ENCODE peak calls at places on chromosomes 1 and 21, in nine cellular contexts. A is effector memory CD4-positive, alpha-beta T cell; W is ascending aorta; F is HAP-1; Q is naive thymus-derived CD4-positive, alpha-beta T cell; G is CD8-positive, alpha-beta memory T cell; C is ovary; V is IMR-90; I is body of pancreas. O is an unnamed sample.

GRCh38 chr1:228887956-228888355 is 152.7 kb downstream of the RHOU start:
- DNase-seq in F (no peak), V (no peak), C (no peak), I (no peak), G (no peak), Q (no peak), A (no peak), W (no peak), O (no peak)

GRCh38 chr1:162177126-162177525 is 107.6 kb downstream of the NOS1AP start:
- DNase-seq in W (no peak), C (no peak), I (no peak), G (no peak), V (no peak), F (peak; percentile 11), Q (no peak), A (no peak), O (peak; percentile 29)

GRCh38 chr1:180953791-180954721 is 41.4 kb downstream of the KIAA1614 start:
- DNase-seq in W (no peak), Q (peak; percentile 61), I (peak; percentile 78), C (peak; percentile 85), V (peak; percentile 12), F (no peak), A (peak; percentile 42), G (peak; percentile 50), O (no peak)

GRCh38 chr21:26011292-26011940 is 159.2 kb downstream of the APP start:
- DNase-seq in C (no peak), V (no peak), F (no peak), I (no peak), A (no peak), W (no peak), Q (no peak), G (no peak), O (no peak)

GRCh38 chr1:40664167-40664537 is 1.3 kb downstream of the RIMS3 start:
- DNase-seq in G (no peak), F (no peak), A (no peak), Q (no peak), C (no peak), V (no peak), W (no peak), I (no peak), O (no peak)

GRCh38 chr1:168555521-168556046 is 11.8 kb upstream of the XCL2 start:
- DNase-seq in I (no peak), V (no peak), C (no peak), G (no peak), A (no peak), Q (no peak), W (no peak), F (no peak), O (no peak)

GRCh38 chr1:197224160-197224559 is 43.9 kb upstream of the CRB1 start:
- DNase-seq in A (no peak), F (no peak), G (no peak), W (no peak), V (no peak), C (no peak), Q (no peak), I (no peak), O (no peak)

GRCh38 chr1:101953623-101954022 is 43.1 kb downstream of the OLFM3 start:
- DNase-seq in C (no peak), F (no peak), I (no peak), V (no peak), Q (no peak), A (no peak), G (no peak), W (no peak), O (no peak)

GRCh38 chr1:60287536-60287935 is 214.0 kb upstream of the C1orf87 start:
- DNase-seq in A (no peak), Q (no peak), W (no peak), I (no peak), G (no peak), F (no peak), C (no peak), V (no peak), O (no peak)

GRCh38 chr1:219542828-219543518 is 69.9 kb downstream of the ZC3H11B start:
- DNase-seq in V (peak; percentile 61), G (no peak), A (no peak), Q (no peak), I (no peak), F (no peak), W (no peak), C (no peak), O (no peak)

GRCh38 chr1:233304489-233305102 is 9.1 kb upstream of the PCNX2 start:
- DNase-seq in A (no peak), C (no peak), I (no peak), F (no peak), Q (no peak), V (peak; percentile 30), G (no peak), W (no peak), O (peak; percentile 58)

GRCh38 chr1:26284597-26285351 is 4.9 kb downstream of the SH3BGRL3 start:
- DNase-seq in Q (peak; percentile 60), G (peak; percentile 88), I (peak; percentile 86), A (peak; percentile 90), C (no peak), W (peak; percentile 77), V (peak; percentile 97), F (peak; percentile 80), O (peak; percentile 91)

GRCh38 chr1:192608671-192609070 is 27.3 kb upstream of the RGS13 start:
- DNase-seq in V (no peak), W (no peak), I (no peak), C (no peak), F (no peak), G (no peak), A (no peak), Q (no peak), O (no peak)

GRCh38 chr21:42852925-42853570 is 26.3 kb downstream of the WDR4 start:
- DNase-seq in F (no peak), C (no peak), Q (no peak), V (no peak), W (no peak), G (no peak), I (no peak), A (no peak), O (no peak)
- H3K4me1 ChIP-seq in F (no peaks in the 10 kb centered on the region), C (no peaks in the 10 kb centered on the region), Q (no peaks in the 10 kb centered on the region), V (no peaks in the 10 kb centered on the region), W (no peaks in the 10 kb centered on the region), G (no peaks in the 10 kb centered on the region), I (no peaks in the 10 kb centered on the region), A (no peaks in the 10 kb centered on the region), O (no peaks in the 10 kb centered on the region)

DNA sequence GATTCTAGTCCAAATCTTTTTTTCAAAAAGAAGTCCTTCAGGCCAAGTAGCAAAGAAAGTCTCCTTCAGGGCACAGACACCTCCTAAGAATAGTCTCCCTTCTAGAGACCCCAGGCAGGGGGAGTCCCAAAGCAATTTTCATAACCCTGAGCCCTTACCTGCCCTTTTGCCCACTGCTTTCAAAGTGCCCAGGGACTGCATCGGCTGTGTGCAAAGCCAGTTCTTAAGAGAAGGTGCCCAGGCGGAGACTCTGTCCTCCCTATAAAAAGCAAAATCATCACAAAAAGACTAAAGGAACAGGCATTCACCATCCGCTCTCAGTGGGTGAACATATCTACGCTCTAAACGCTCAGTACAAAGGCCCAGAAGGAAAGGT is 32.2 kb downstream of the ELK4 start:
- DNase-seq in C (no peak), Q (no peak), W (no peak), F (no peak), G (no peak), A (no peak), I (no peak), V (no peak), O (no peak)
- H3K4me1 ChIP-seq in C (no peaks in the 10 kb centered on the region), Q (no peaks in the 10 kb centered on the region), W (peaks cover 26% of the 10 kb centered on the region), F (no peaks in the 10 kb centered on the region), G (no peaks in the 10 kb centered on the region), A (no peaks in the 10 kb centered on the region), I (peaks cover 27% of the 10 kb centered on the region), V (peaks cover 18% of the 10 kb centered on the region), O (peaks cover 11% of the 10 kb centered on the region)

GRCh38 chr1:55188909-55189308 is 26.3 kb downstream of the USP24 start:
- DNase-seq in V (no peak), W (no peak), C (no peak), A (no peak), I (no peak), Q (no peak), F (no peak), G (no peak), O (no peak)

GRCh38 chr1:55180075-55180670 is 35.0 kb downstream of the USP24 start:
- DNase-seq in G (no peak), Q (no peak), C (no peak), V (no peak), A (no peak), W (no peak), I (no peak), F (no peak), O (no peak)

GRCh38 chr1:55184859-55185258 is 30.3 kb downstream of the USP24 start:
- DNase-seq in C (no peak), F (no peak), V (no peak), Q (no peak), I (no peak), W (no peak), A (no peak), G (no peak), O (no peak)

GRCh38 chr1:55190092-55190491 is 25.1 kb downstream of the USP24 start:
- DNase-seq in G (no peak), I (no peak), F (no peak), A (no peak), W (no peak), C (no peak), Q (no peak), V (no peak), O (no peak)

GRCh38 chr1:55185832-55186231 is 29.3 kb downstream of the USP24 start:
- DNase-seq in V (no peak), A (no peak), G (no peak), C (no peak), Q (no peak), I (no peak), W (no peak), F (no peak), O (no peak)
- H3K4me1 ChIP-seq in V (no peaks in the 10 kb centered on the region), A (no peaks in the 10 kb centered on the region), G (peaks cover 18% of the 10 kb centered on the region), C (peaks cover 5% of the 10 kb centered on the region), Q (peaks cover 8% of the 10 kb centered on the region), I (no peaks in the 10 kb centered on the region), W (no peaks in the 10 kb centered on the region), F (no peaks in the 10 kb centered on the region), O (no peaks in the 10 kb centered on the region)

GRCh38 chr1:154973344-154974085 is 966 bp upstream of the CKS1B start:
- DNase-seq in A (peak; percentile 90), W (peak; percentile 92), C (peak; percentile 97), G (peak; percentile 89), Q (peak; percentile 78), V (peak; percentile 97), I (peak; percentile 98), F (peak; percentile 100), O (peak; percentile 99)

GRCh38 chr1:154971341-154971998 is 923 bp upstream of the SHC1 start:
- DNase-seq in Q (no peak), I (peak; percentile 55), A (no peak), G (no peak), V (no peak), F (no peak), C (peak; percentile 54), W (no peak), O (no peak)

GRCh38 chr1:154970631-154971340 is at the start of gene SHC1:
- DNase-seq in Q (no peak), F (peak; percentile 93), I (peak; percentile 80), A (no peak), W (peak; percentile 80), C (peak; percentile 95), G (no peak), V (peak; percentile 92), O (peak; percentile 95)

GRCh38 chr1:154972517-154973343 is 1.8 kb upstream of the CKS1B start:
- DNase-seq in F (peak; percentile 87), Q (no peak), V (peak; percentile 95), W (peak; percentile 48), C (peak; percentile 58), I (peak; percentile 86), G (no peak), A (no peak), O (peak; percentile 92)

DNA sequence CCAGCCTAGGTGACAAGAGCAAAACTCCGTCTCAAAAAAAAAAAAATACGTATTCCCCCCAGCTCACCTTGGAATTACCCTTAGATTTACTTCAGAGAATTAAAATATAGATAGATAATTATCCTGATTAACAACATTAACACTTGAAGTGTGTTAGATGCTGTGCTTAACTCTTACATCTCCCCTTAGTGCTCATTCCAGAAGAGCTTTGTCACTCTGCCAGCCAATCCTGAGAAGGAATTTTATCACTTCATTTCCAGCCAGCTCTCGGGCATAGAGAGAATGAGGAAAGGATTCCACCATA is 1.6 kb upstream of the SHC1 start:
- DNase-seq in G (no peak), I (no peak), C (no peak), F (no peak), A (no peak), Q (no peak), W (no peak), V (no peak), O (no peak)
- H3K4me1 ChIP-seq in G (peaks cover 40% of the 10 kb centered on the region), I (peaks cover 53% of the 10 kb centered on the region), C (peaks cover 12% of the 10 kb centered on the region), F (peaks cover 36% of the 10 kb centered on the region), A (peaks cover 9% of the 10 kb centered on the region), Q (peaks cover 28% of the 10 kb centered on the region), W (peaks cover 35% of the 10 kb centered on the region), V (peaks cover 18% of the 10 kb centered on the region), O (peaks cover 29% of the 10 kb centered on the region)